ENCODE peak calls at places on chromosomes 7 and 10, in nine cellular contexts. J is Peyer's patch; K is lung; S is H9; L is neuronal stem cell; W is Karpas-422; M is uterus; N is naive thymus-derived CD4-positive, alpha-beta T cell; Z is left ventricle myocardium inferior. V is an unnamed sample.

GRCh38 chr7:151566897-151567320 is 47.2 kb upstream of the RHEB start:
- DNase-seq in W (no peak), S (no peak), K (no peak), Z (no peak), N (no peak), L (no peak), J (no peak), M (peak), V (no peak)

GRCh38 chr10:125057158-125058001 is 103.0 kb downstream of the CTBP2 start:
- DNase-seq in Z (peak), W (no peak), N (no peak), K (peak), L (peak), S (no peak), J (peak), M (peak), V (no peak)

GRCh38 chr10:71963351-71963755 is 842 bp upstream of the CHST3 start:
- DNase-seq in M (peak), S (no peak), J (no peak), N (no peak), L (no peak), K (no peak), W (no peak), Z (peak), V (no peak)

GRCh38 chr10:23505797-23506465 is 67.1 kb downstream of the OTUD1 start:
- DNase-seq in K (no peak), Z (no peak), J (no peak), L (no peak), N (no peak), W (no peak), S (no peak), M (no peak), V (no peak)

GRCh38 chr7:19242246-19242645 is 97.0 kb upstream of the FERD3L start:
- DNase-seq in W (no peak), S (no peak), J (no peak), K (no peak), N (no peak), M (no peak), L (no peak), Z (no peak), V (no peak)

GRCh38 chr10:42962902-42963231 is 114.0 kb upstream of the RET start:
- DNase-seq in J (no peak), Z (peak), W (no peak), M (no peak), N (no peak), K (no peak), L (no peak), S (no peak), V (no peak)

GRCh38 chr7:55481126-55481525 is 91.2 kb downstream of the VOPP1 start:
- DNase-seq in M (no peak), W (no peak), N (no peak), Z (no peak), L (no peak), K (no peak), J (peak), S (peak), V (no peak)

GRCh38 chr7:141017555-141017954 is 2.8 kb upstream of the MRPS33 start:
- DNase-seq in M (no peak), W (no peak), N (no peak), L (no peak), J (no peak), K (no peak), S (no peak), Z (no peak), V (no peak)

GRCh38 chr7:158973941-158974785 is 117.8 kb downstream of the DYNC2I1 start:
- DNase-seq in W (no peak), Z (no peak), L (no peak), K (no peak), J (no peak), M (no peak), N (no peak), S (no peak), V (no peak)

GRCh38 chr10:66564341-66564740 is 361.5 kb upstream of the LRRTM3 start:
- DNase-seq in J (no peak), Z (no peak), W (no peak), L (no peak), K (no peak), N (no peak), M (no peak), S (no peak), V (no peak)

GRCh38 chr7:73725703-73726466 is 6.4 kb upstream of the STX1A start:
- DNase-seq in M (peak), S (peak), L (peak), Z (peak), K (peak), N (peak), W (peak), J (peak), V (no peak)

GRCh38 chr7:107150375-107151073 is 18.3 kb upstream of the HBP1 start:
- DNase-seq in M (peak), W (peak), S (no peak), Z (peak), J (peak), N (peak), L (peak), K (peak), V (no peak)

GRCh38 chr7:91826377-91826776 is 54.1 kb downstream of the MTERF1 start:
- DNase-seq in J (no peak), Z (no peak), K (no peak), N (no peak), W (no peak), L (no peak), S (no peak), M (no peak), V (no peak)

GRCh38 chr10:53952698-53953097 is 848.3 kb downstream of the PCDH15 start:
- DNase-seq in S (no peak), L (no peak), J (no peak), N (no peak), W (no peak), M (no peak), K (no peak), Z (no peak), V (no peak)

GRCh38 chr7:67463983-67464382 is 467.4 kb downstream of the TYW1 start:
- DNase-seq in M (no peak), Z (no peak), S (no peak), N (no peak), W (no peak), K (no peak), L (no peak), J (no peak), V (no peak)

GRCh38 chr10:34666008-34666700 is 148.9 kb downstream of the PARD3 start:
- DNase-seq in Z (no peak), W (peak), L (peak), M (peak), S (no peak), J (peak), N (no peak), K (peak), V (peak)

GRCh38 chr7:113784317-113784716 is 134.5 kb downstream of the PPP1R3A start:
- DNase-seq in K (no peak), N (no peak), S (no peak), W (no peak), L (no peak), J (no peak), M (no peak), Z (no peak), V (no peak)

GRCh38 chr10:69634759-69635425 is 4.8 kb downstream of the FAM241B start:
- DNase-seq in L (no peak), W (no peak), M (no peak), S (peak), N (no peak), J (peak), Z (no peak), K (no peak), V (no peak)

GRCh38 chr10:329361-330099 is 194.3 kb downstream of the ZMYND11 start:
- DNase-seq in M (peak), Z (peak), J (peak), N (no peak), K (peak), L (no peak), S (no peak), W (peak), V (peak)

GRCh38 chr7:80136276-80137045 is 1.8 kb downstream of the GNAI1 start:
- DNase-seq in J (no peak), M (no peak), S (no peak), W (no peak), L (no peak), Z (no peak), N (no peak), K (no peak), V (no peak)

GRCh38 chr10:76071638-76072317 is 640.4 kb downstream of the LRMDA start:
- DNase-seq in S (no peak), K (no peak), N (no peak), L (no peak), M (no peak), W (no peak), Z (no peak), J (no peak), V (no peak)
- H3K27ac ChIP-seq in S (no peak), K (no peak), N (no peak), L (no peak), M (peak), W (no peak), Z (no peak), J (no peak), V (no peak)

GRCh38 chr10:50846753-50847152 is 38.7 kb downstream of the A1CF start:
- DNase-seq in K (no peak), M (no peak), J (no peak), S (no peak), W (no peak), Z (no peak), N (no peak), L (no peak), V (no peak)

GRCh38 chr10:50851884-50852671 is 33.3 kb downstream of the A1CF start:
- DNase-seq in M (no peak), N (no peak), K (no peak), Z (no peak), J (no peak), W (no peak), S (no peak), L (no peak), V (no peak)

GRCh38 chr10:50855015-50855414 is 30.4 kb downstream of the A1CF start:
- DNase-seq in W (no peak), M (no peak), L (no peak), J (no peak), K (no peak), S (no peak), Z (no peak), N (no peak), V (no peak)

GRCh38 chr10:50853557-50853956 is 31.9 kb downstream of the A1CF start:
- DNase-seq in L (no peak), K (no peak), J (no peak), N (no peak), S (no peak), M (no peak), W (no peak), Z (no peak), V (no peak)

GRCh38 chr10:50850576-50851340 is 34.7 kb downstream of the A1CF start:
- DNase-seq in W (no peak), J (no peak), L (peak), K (no peak), N (no peak), Z (no peak), M (no peak), S (no peak), V (no peak)
- H3K27ac ChIP-seq in W (no peak), J (no peak), L (peak), K (no peak), N (no peak), Z (no peak), M (no peak), S (no peak), V (no peak)

GRCh38 chr10:12396093-12396492 is 46.7 kb downstream of the CAMK1D start:
- DNase-seq in J (no peak), N (no peak), K (no peak), Z (no peak), L (no peak), S (no peak), W (no peak), M (no peak), V (no peak)
- H3K27ac ChIP-seq in J (no peak), N (no peak), K (no peak), Z (no peak), L (no peak), S (no peak), W (no peak), M (no peak), V (no peak)

DNA sequence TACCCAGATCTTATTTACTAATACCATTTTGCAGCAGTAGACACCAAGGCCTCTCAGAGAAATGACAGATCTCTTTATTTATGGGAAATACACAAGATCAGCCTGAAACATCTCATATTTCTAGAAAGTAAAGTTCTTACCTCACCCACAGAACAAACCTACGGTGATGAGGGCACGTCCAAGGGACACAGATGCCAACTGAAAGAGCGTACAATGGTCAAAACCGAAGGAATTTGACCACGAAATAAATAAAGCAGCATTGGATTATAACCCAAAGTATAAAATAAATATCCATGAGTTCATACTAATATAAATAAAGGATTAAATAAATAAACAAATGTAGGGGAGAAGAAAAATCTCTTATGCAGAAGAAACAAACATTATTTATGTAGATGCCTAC is 747.0 kb downstream of the TNS3 start:
- DNase-seq in L (no peak), S (no peak), Z (no peak), W (no peak), M (no peak), K (no peak), N (no peak), J (no peak), V (no peak)
- H3K27ac ChIP-seq in L (no peak), S (no peak), Z (no peak), W (no peak), M (no peak), K (no peak), N (no peak), J (no peak), V (no peak)

DNA sequence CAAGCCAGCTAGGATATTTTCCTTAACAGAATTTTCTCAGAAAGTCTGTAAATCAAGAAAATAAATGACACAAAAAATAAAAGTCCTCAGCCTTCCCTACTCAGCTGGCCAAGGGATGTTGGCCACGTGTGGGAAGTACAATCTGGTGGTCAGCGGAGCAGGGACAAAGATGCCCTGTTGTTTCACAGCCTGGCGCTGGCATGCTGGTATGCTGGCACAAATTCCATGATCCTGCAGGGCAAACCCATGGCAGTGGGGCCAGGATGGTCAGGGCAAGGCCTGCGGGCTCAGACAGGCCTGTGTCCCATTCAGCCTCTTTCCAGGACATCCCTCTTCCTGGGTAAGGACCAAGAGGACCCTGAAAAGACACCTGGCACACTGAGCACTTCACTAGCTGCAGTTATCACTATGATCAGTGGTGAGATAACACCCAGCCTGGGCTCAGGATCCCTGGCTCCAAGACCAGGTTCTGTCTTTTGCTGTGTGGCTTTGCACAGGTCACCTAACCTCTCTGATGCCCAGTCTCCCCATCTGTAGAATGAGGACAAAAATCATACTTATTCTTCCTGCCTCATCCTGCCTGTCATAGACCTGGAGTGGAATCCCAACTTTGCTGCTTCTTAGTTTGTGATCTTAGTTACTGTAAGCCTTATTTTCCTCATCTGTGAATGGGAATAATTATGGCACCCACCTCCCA is 10.8 kb upstream of the HSPA12A start:
- DNase-seq in Z (no peak), W (no peak), K (no peak), S (no peak), N (no peak), L (no peak), M (no peak), J (no peak), V (no peak)
- H3K27ac ChIP-seq in Z (no peak), W (no peak), K (no peak), S (no peak), N (no peak), L (no peak), M (no peak), J (no peak), V (no peak)

GRCh38 chr10:5942001-5942400 is 35.3 kb downstream of the IL15RA start:
- DNase-seq in W (no peak), L (no peak), Z (no peak), N (no peak), J (no peak), S (no peak), K (no peak), M (no peak), V (no peak)
- H3K27ac ChIP-seq in W (no peak), L (no peak), Z (peak), N (no peak), J (peak), S (no peak), K (peak), M (peak), V (no peak)

DNA sequence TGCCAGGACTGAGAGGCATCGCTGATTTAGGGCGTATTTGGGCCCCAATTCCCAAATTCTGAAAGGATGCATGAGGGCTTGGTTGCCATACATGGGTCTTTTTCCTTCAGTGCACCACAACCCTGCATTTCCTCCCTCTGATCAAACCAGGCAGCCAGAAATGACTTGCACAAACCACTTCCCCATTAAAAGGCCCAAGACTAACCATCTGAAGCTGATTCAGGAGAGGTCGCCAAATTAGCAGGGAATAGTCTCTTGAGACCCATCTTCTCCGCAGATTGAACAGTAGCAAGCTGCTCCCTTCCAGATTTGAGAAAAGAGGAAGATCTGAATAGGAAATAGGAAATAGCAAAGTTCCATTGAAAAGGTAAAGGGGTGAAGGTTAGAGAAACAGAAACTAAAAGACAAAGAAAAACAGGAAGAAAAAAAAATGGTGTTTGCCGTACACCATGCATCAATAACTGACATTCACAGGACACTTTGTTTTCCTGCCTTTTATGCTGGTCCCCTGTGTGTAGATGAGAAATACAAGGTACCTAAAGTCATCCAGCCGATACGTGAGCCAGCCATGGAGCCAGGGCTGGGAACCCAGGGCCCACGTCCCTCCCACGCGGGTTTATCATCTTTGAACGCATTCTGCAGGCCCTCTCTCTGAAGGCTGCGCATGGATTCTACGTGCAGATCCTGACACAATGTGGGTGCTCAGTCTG is 268.3 kb upstream of the NPVF start:
- DNase-seq in S (no peak), L (no peak), W (peak), Z (no peak), K (no peak), N (peak), J (no peak), M (no peak), V (no peak)
- H3K27ac ChIP-seq in S (no peak), L (no peak), W (no peak), Z (peak), K (no peak), N (peak), J (peak), M (peak), V (no peak)

GRCh38 chr10:63515002-63515763 is 6.0 kb upstream of the REEP3 start:
- DNase-seq in N (no peak), S (peak), M (no peak), W (no peak), L (no peak), K (no peak), Z (no peak), J (no peak), V (no peak)
- H3K27ac ChIP-seq in N (no peak), S (peak), M (peak), W (no peak), L (peak), K (peak), Z (peak), J (no peak), V (peak)

GRCh38 chr10:49652416-49653385 is 26.8 kb upstream of the C10orf53 start:
- DNase-seq in J (no peak), Z (no peak), S (no peak), K (peak), M (no peak), W (no peak), N (no peak), L (no peak), V (no peak)
- H3K27ac ChIP-seq in J (no peak), Z (no peak), S (no peak), K (no peak), M (no peak), W (no peak), N (no peak), L (no peak), V (no peak)

GRCh38 chr10:116195583-116195982 is 77.4 kb downstream of the GFRA1 start:
- DNase-seq in S (no peak), L (no peak), M (no peak), J (no peak), W (no peak), Z (no peak), N (no peak), K (no peak), V (no peak)

GRCh38 chr10:116190883-116191282 is 82.1 kb downstream of the GFRA1 start:
- DNase-seq in N (no peak), M (no peak), J (no peak), K (no peak), S (no peak), Z (no peak), L (no peak), W (no peak), V (no peak)

GRCh38 chr10:116197961-116198360 is 75.0 kb downstream of the GFRA1 start:
- DNase-seq in S (no peak), W (no peak), N (no peak), L (no peak), Z (no peak), M (no peak), K (no peak), J (no peak), V (no peak)

GRCh38 chr10:116195039-116195438 is 78.0 kb downstream of the GFRA1 start:
- DNase-seq in S (no peak), J (no peak), W (no peak), Z (no peak), K (no peak), N (no peak), M (no peak), L (no peak), V (no peak)

GRCh38 chr10:116194061-116194460 is 78.9 kb downstream of the GFRA1 start:
- DNase-seq in S (no peak), J (no peak), L (no peak), M (no peak), Z (no peak), K (no peak), N (no peak), W (no peak), V (no peak)
- H3K27ac ChIP-seq in S (no peak), J (no peak), L (no peak), M (no peak), Z (no peak), K (no peak), N (no peak), W (no peak), V (no peak)